ENCODE peak calls at places on chromosomes 1 and 21, in ten cellular contexts. D is IMR-90, O is upper lobe of right lung, Y is brain microvascular endothelial cell, X is heart left ventricle, E is tibial nerve, H is small intestine, B is heart right ventricle, M is mammary epithelial cell, U is GM23248. P is an unnamed sample.
A peak's percentile ranks its signal among the peaks of the same experiment; 100 is the strongest.

GRCh38 chr21:15809818-15810217 is 80.0 kb downstream of the USP25 start:
- DNase-seq in D (peak; percentile 78), O (no peak), Y (peak; percentile 36), X (no peak), E (no peak), H (no peak), B (no peak), M (no peak), U (peak; percentile 4), P (no peak)

GRCh38 chr1:10471411-10472219 is 714 bp downstream of the DFFA start:
- DNase-seq in D (peak; percentile 33), O (no peak), Y (peak; percentile 17), X (peak; percentile 4), E (no peak), H (no peak), B (no peak), M (no peak), U (peak; percentile 80), P (no peak)

GRCh38 chr1:147217142-147217541 is 8.0 kb downstream of the FMO5 start:
- DNase-seq in D (no peak), O (no peak), Y (no peak), X (no peak), E (no peak), H (no peak), B (no peak), M (no peak), U (no peak), P (no peak)

GRCh38 chr1:179137623-179138235 is 55.9 kb downstream of the TOR3A start:
- DNase-seq in D (peak; percentile 57), O (no peak), Y (no peak), X (no peak), E (no peak), H (no peak), B (no peak), M (no peak), U (peak; percentile 69), P (no peak)

GRCh38 chr1:150141452-150141851 is 8.3 kb upstream of the PLEKHO1 start:
- DNase-seq in D (peak; percentile 42), O (no peak), Y (no peak), X (no peak), E (no peak), H (no peak), B (no peak), M (no peak), U (no peak), P (no peak)

GRCh38 chr1:54312874-54313316 is 93.3 kb downstream of the SSBP3 start:
- DNase-seq in D (peak; percentile 77), O (no peak), Y (peak; percentile 59), X (peak; percentile 74), E (no peak), H (no peak), B (peak; percentile 84), M (peak; percentile 30), U (peak; percentile 84), P (no peak)

GRCh38 chr1:109397451-109398342 is at the start of gene SORT1:
- DNase-seq in D (peak; percentile 83), O (peak; percentile 94), Y (peak; percentile 75), X (peak; percentile 93), E (peak; percentile 71), H (peak; percentile 81), B (peak; percentile 90), M (peak; percentile 77), U (peak; percentile 80), P (peak; percentile 96)

GRCh38 chr1:25246600-25247023 is 642 bp downstream of the RSRP1 start:
- DNase-seq in D (no peak), O (peak; percentile 73), Y (no peak), X (no peak), E (no peak), H (no peak), B (peak; percentile 27), M (no peak), U (peak; percentile 50), P (no peak)

GRCh38 chr1:62228139-62228882 is 33.7 kb downstream of the L1TD1 start:
- DNase-seq in D (no peak), O (no peak), Y (no peak), X (no peak), E (no peak), H (no peak), B (no peak), M (no peak), U (no peak), P (no peak)
- H3K27ac ChIP-seq in D (no peak overlapping the region), O (no peak overlapping the region), Y (no peak overlapping the region), X (no peak overlapping the region), E (no peak overlapping the region), H (no peak overlapping the region), B (no peak overlapping the region), M (no peak overlapping the region), U (no peak overlapping the region), P (no peak overlapping the region)

GRCh38 chr1:211893260-211893659 is 62.7 kb upstream of the LPGAT1 start:
- DNase-seq in D (no peak), O (no peak), Y (no peak), X (no peak), E (no peak), H (no peak), B (no peak), M (no peak), U (no peak), P (no peak)

GRCh38 chr1:211897011-211897410 is 66.4 kb upstream of the LPGAT1 start:
- DNase-seq in D (peak; percentile 7), O (no peak), Y (peak; percentile 2), X (no peak), E (no peak), H (no peak), B (no peak), M (no peak), U (no peak), P (no peak)

GRCh38 chr1:211894312-211894711 is 63.7 kb upstream of the LPGAT1 start:
- DNase-seq in D (no peak), O (no peak), Y (no peak), X (no peak), E (no peak), H (no peak), B (no peak), M (no peak), U (no peak), P (no peak)

GRCh38 chr1:211892577-211892976 is 62.0 kb upstream of the LPGAT1 start:
- DNase-seq in D (no peak), O (no peak), Y (no peak), X (no peak), E (no peak), H (no peak), B (no peak), M (no peak), U (no peak), P (no peak)

DNA sequence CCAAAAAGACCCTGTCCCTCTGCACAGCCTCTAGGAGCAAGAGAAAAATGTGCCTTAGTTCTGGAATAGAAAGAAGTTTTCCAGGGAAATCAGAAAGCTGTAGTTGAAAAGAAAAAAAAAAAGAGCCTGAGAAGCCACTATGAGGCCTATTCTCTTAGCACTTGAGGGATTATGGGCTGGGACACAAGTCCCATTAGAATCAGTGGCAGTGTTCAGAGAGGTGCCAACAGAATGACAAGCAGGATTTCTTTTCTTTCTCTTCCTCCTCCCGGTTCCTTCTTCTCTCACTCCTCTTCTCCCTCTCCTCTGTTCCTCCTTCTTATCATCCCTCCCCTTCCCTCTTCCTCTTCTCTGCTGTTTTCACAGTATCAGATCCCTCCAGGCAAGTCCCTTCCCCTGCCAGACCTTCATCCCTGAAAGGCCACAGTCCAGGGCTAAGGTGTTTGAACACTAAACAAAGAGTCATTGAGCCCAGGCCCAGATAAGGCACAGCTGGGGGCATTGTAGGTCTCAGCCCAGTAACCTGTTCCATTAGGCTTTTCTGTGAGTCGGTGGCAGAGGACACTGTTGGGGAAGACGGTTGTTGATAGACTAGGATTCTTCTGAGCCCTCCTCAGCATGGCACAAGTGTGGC is 64.7 kb upstream of the LPGAT1 start:
- DNase-seq in D (no peak), O (no peak), Y (no peak), X (no peak), E (no peak), H (peak; percentile 60), B (no peak), M (no peak), U (no peak), P (no peak)
- H3K27ac ChIP-seq in D (no peak overlapping the region), O (no peak overlapping the region), Y (no peak overlapping the region), X (no peak overlapping the region), E (no peak overlapping the region), H (no peak overlapping the region), B (no peak overlapping the region), M (no peak overlapping the region), U (no peak overlapping the region), P (no peak overlapping the region)

GRCh38 chr1:16459503-16459902 is 19.0 kb downstream of the NECAP2 start:
- DNase-seq in D (no peak), O (peak; percentile 39), Y (no peak), X (no peak), E (no peak), H (no peak), B (no peak), M (no peak), U (no peak), P (peak; percentile 32)
- H3K27ac ChIP-seq in D (no peak overlapping the region), O (no peak overlapping the region), Y (no peak overlapping the region), X (no peak overlapping the region), E (no peak overlapping the region), H (no peak overlapping the region), B (no peak overlapping the region), M (no peak overlapping the region), U (no peak overlapping the region), P (peak overlapping the region; percentile 4)

DNA sequence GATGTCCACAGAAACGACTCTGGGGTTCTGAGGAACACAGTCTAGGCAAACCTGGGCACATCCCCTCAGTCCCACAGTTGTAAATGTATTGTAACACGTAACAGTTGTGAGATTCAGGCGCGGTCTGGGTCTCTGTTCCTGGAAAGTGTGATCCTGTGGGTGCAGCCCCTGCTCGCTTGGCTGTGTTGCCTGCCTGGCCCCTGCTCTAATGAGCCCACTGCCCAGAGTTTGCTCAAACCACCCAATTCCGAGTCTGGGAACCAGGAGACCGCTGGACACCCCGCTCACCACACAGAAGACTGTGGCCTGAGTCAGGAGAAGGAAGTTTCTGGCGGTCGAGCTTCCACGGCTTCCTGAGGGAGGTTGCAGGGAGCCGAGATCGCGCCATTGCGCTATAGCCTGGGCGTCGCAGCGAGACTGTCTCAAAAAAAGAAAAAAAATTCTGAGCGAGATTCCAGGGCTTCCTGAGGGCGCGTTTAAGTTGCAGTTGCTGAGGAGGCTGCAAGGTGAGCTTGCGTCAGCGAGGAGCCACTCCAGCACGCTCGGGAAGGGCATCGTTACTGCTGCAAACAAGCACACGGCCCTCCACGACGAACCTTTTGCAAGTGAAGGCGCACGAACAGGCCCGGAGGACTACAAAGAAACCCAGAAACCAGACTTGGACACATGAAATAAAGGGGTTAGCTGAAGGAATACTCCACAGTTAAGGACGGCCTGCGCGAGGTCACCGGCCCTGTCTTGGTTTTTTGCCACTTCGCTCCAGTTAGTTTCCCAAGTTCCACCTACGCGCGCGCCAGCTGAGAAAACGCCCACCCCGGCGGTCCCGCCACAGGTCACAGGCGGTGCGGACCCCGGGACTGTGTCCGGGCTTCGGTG is 1.1 kb downstream of the C21orf58 start:
- DNase-seq in D (peak; percentile 47), O (no peak), Y (peak; percentile 42), X (no peak), E (no peak), H (peak; percentile 28), B (no peak), M (peak; percentile 27), U (peak; percentile 77), P (no peak)
- H3K27ac ChIP-seq in D (peak overlapping the region; percentile 59), O (no peak overlapping the region), Y (peak overlapping the region; percentile 53), X (peak overlapping the region; percentile 98), E (no peak overlapping the region), H (no peak overlapping the region), B (peak overlapping the region; percentile 25), M (peak overlapping the region; percentile 77), U (peak overlapping the region; percentile 42), P (no peak overlapping the region)

P was measured in caudate nucleus.